ENCODE peak calls at places on chromosomes 16 and 17, in seven cellular contexts. X is NCI-H1694, P is frontal cortex, B is AG04450, G is Daoy, A is erythroblast, N is ELF-1. O is an unnamed sample.

GRCh38 chr17:44304651-44305050 is 3.8 kb upstream of the RUNDC3A start:
- DNase-seq in P (no peak), N (no peak), B (no peak), A (no peak), X (peak; percentile 35), G (no peak), O (no peak)

GRCh38 chr16:4685776-4686496 is 7.4 kb upstream of the NUDT16L1 start:
- DNase-seq in A (no peak), X (no peak), B (no peak), P (no peak), N (no peak), G (no peak), O (no peak)

GRCh38 chr17:56994009-56994792 is 16.3 kb downstream of the SCPEP1 start:
- DNase-seq in G (no peak), N (no peak), A (no peak), P (no peak), X (no peak), B (no peak), O (no peak)

GRCh38 chr17:64304512-64304911 is 41.5 kb upstream of the TEX2 start:
- DNase-seq in P (no peak), B (no peak), A (no peak), N (no peak), X (no peak), G (no peak), O (no peak)

GRCh38 chr16:84597518-84598390 is 20.1 kb downstream of the COTL1 start:
- DNase-seq in G (no peak), X (no peak), A (no peak), P (no peak), B (no peak), N (no peak), O (no peak)

GRCh38 chr17:40554646-40555295 is 10.5 kb downstream of the CCR7 start:
- DNase-seq in G (no peak), A (no peak), X (no peak), P (no peak), B (no peak), N (no peak), O (no peak)

GRCh38 chr16:4371481-4372314 is at the start of gene VASN:
- DNase-seq in N (peak; percentile 86), B (no peak), X (no peak), G (peak; percentile 77), P (peak; percentile 98), A (peak; percentile 71), O (no peak)

GRCh38 chr16:64440421-64440831 is 681.4 kb downstream of the CDH11 start:
- DNase-seq in B (peak; percentile 90), X (no peak), G (peak; percentile 85), P (no peak), A (no peak), N (no peak), O (peak; percentile 31)

GRCh38 chr17:6548578-6549330 is 7.6 kb downstream of the PITPNM3 start:
- DNase-seq in N (no peak), A (no peak), X (no peak), B (no peak), P (no peak), G (no peak), O (no peak)

GRCh38 chr16:31460582-31461002 is 1.3 kb downstream of the ARMC5 start:
- DNase-seq in P (no peak), G (no peak), X (no peak), N (no peak), B (peak; percentile 32), A (no peak), O (no peak)

GRCh38 chr17:64164592-64165285 is 34.8 kb upstream of the ERN1 start:
- DNase-seq in N (no peak), B (no peak), G (no peak), A (peak; percentile 88), X (no peak), P (no peak), O (no peak)

GRCh38 chr16:56246051-56246817 is 54.9 kb downstream of the GNAO1 start:
- DNase-seq in P (no peak), G (peak; percentile 88), B (no peak), X (no peak), N (peak; percentile 97), A (no peak), O (peak; percentile 32)

GRCh38 chr16:78235168-78235800 is 135.8 kb downstream of the WWOX start:
- DNase-seq in A (peak; percentile 49), N (peak; percentile 90), P (peak; percentile 51), B (peak; percentile 27), X (peak; percentile 22), G (peak; percentile 70), O (peak; percentile 46)

GRCh38 chr16:87093804-87094203 is 223.4 kb downstream of the C16orf95 start:
- DNase-seq in N (no peak), G (no peak), B (no peak), A (no peak), X (no peak), P (no peak), O (no peak)

GRCh38 chr16:87765776-87766484 is at the start of gene KLHDC4:
- DNase-seq in B (peak; percentile 58), A (peak; percentile 92), N (peak; percentile 93), G (peak; percentile 86), X (peak; percentile 34), P (peak; percentile 96), O (peak; percentile 51)

GRCh38 chr16:7038475-7038874 is 294.2 kb upstream of the RBFOX1 start:
- DNase-seq in P (no peak), N (peak; percentile 14), A (no peak), G (no peak), B (no peak), X (no peak), O (no peak)

GRCh38 chr17:32608267-32608666 is 121.5 kb downstream of the CDK5R1 start:
- DNase-seq in G (no peak), B (no peak), P (no peak), N (no peak), A (no peak), X (no peak), O (no peak)

GRCh38 chr16:10180042-10180770 is 2.0 kb downstream of the GRIN2A start:
- DNase-seq in B (no peak), A (no peak), G (peak; percentile 4), X (no peak), P (no peak), N (no peak), O (no peak)

GRCh38 chr17:15662726-15663125 is 21.4 kb downstream of the TRIM16 start:
- DNase-seq in N (no peak), B (no peak), P (no peak), X (no peak), A (peak; percentile 36), G (no peak), O (no peak)

O was measured in SW 1271.